ENCODE peak calls at places on chromosomes 4 and X, in ten cellular contexts. Q is fibroblast of lung, A is neural progenitor cell, O is OCI-LY7, N is PC-9, J is H9, C is IMR-90, Z is GM23248, Y is hepatocyte, P is PC-3. E is an unnamed sample.

GRCh38 chr4:150236626-150237025 is 158.4 kb downstream of the DCLK2 start:
- DNase-seq in Q (peak; percentile 52), A (no peak), O (no peak), N (no peak), J (no peak), C (peak; percentile 66), Z (peak; percentile 55), Y (no peak), P (peak; percentile 9), E (no peak)

GRCh38 chr4:152468408-152468807 is 67.5 kb downstream of the FBXW7 start:
- DNase-seq in Q (no peak), A (no peak), O (no peak), N (no peak), J (no peak), C (no peak), Z (no peak), Y (no peak), P (no peak), E (no peak)

GRCh38 chr4:19368800-19369199 is 882.9 kb upstream of the SLIT2 start:
- DNase-seq in Q (no peak), A (no peak), O (no peak), N (no peak), J (no peak), C (no peak), Z (peak; percentile 33), Y (no peak), P (no peak), E (no peak)

GRCh38 chr4:82639947-82640346 is 78.2 kb upstream of the TMEM150C start:
- DNase-seq in Q (no peak), A (no peak), O (no peak), N (no peak), J (no peak), C (no peak), Z (no peak), Y (no peak), P (no peak), E (no peak)

GRCh38 chr4:40283968-40284367 is 51.2 kb upstream of the CHRNA9 start:
- DNase-seq in Q (no peak), A (no peak), O (peak; percentile 63), N (no peak), J (no peak), C (no peak), Z (peak; percentile 49), Y (no peak), P (peak; percentile 82), E (peak; percentile 41)

GRCh38 chr4:4590496-4590895 is 48.6 kb upstream of the STX18 start:
- DNase-seq in Q (peak; percentile 28), A (no peak), O (no peak), N (no peak), J (no peak), C (peak; percentile 80), Z (peak; percentile 79), Y (no peak), P (peak; percentile 39), E (no peak)

GRCh38 chrX:53073115-53073581 is 9.0 kb upstream of the TSPYL2 start:
- DNase-seq in Q (no peak), A (peak; percentile 47), O (peak; percentile 28), N (no peak), J (no peak), C (no peak), Z (no peak), Y (no peak), P (no peak), E (no peak)

GRCh38 chrX:15988661-15989603 is 134.3 kb upstream of the AP1S2 start:
- DNase-seq in Q (peak; percentile 64), A (no peak), O (peak; percentile 37), N (no peak), J (no peak), C (peak; percentile 82), Z (peak; percentile 73), Y (peak; percentile 15), P (peak; percentile 53), E (peak; percentile 31)

GRCh38 chr4:181854142-181854541 is 389.1 kb upstream of the TENM3 start:
- DNase-seq in Q (no peak), A (no peak), O (no peak), N (no peak), J (no peak), C (no peak), Z (peak; percentile 1), Y (no peak), P (no peak), E (peak; percentile 85)

GRCh38 chr4:32203340-32203739 is 1483.2 kb downstream of the PCDH7 start:
- DNase-seq in Q (no peak), A (no peak), O (no peak), N (no peak), J (no peak), C (no peak), Z (no peak), Y (no peak), P (no peak), E (no peak)

DNA sequence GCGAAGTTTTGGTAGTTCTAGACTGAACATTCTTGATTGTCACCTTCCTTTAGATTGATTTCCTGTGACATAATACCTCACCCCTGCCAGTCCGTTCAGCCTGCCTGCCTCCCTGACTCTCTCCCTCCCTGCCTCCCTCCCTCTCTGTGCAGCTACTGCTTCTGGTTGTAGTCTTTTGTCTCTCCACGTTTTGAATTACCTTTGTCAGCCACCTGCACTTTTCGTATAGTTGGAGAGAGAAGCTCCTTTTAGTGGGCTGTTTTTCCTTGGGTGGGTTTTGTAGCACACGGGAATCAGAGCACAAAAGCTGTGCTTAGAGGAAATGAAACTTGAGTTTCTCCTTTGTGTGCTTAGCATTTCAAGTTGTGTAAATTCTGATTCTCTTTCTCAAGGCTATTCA is 32.6 kb upstream of the MSMO1 start:
- DNase-seq in Q (no peak), A (peak; percentile 32), O (peak; percentile 77), N (no peak), J (no peak), C (no peak), Z (no peak), Y (no peak), P (no peak), E (no peak)
- H3K27ac ChIP-seq in Q (no peak overlapping the region), A (no peak overlapping the region), O (peak overlapping the region; percentile 82), N (no peak overlapping the region), J (no peak overlapping the region), C (no peak overlapping the region), Z (no peak overlapping the region), Y (no peak overlapping the region), P (no peak overlapping the region), E (no peak overlapping the region)

GRCh38 chr4:179492260-179492844 is 2050.1 kb upstream of the AGA start:
- DNase-seq in Q (no peak), A (no peak), O (no peak), N (no peak), J (no peak), C (no peak), Z (no peak), Y (no peak), P (no peak), E (no peak)
- H2AFZ ChIP-seq in Q (no peak overlapping the region), A (no peak overlapping the region), O (no peak overlapping the region), N (no peak overlapping the region), J (no peak overlapping the region), C (no peak overlapping the region), Z (no peak overlapping the region), Y (no peak overlapping the region), P (no peak overlapping the region), E (no peak overlapping the region)

GRCh38 chr4:159669094-159669493 is 566.2 kb downstream of the RAPGEF2 start:
- DNase-seq in Q (no peak), A (no peak), O (no peak), N (no peak), J (no peak), C (no peak), Z (no peak), Y (no peak), P (no peak), E (no peak)

GRCh38 chr4:159673221-159673620 is 570.3 kb downstream of the RAPGEF2 start:
- DNase-seq in Q (no peak), A (no peak), O (no peak), N (no peak), J (no peak), C (no peak), Z (no peak), Y (no peak), P (no peak), E (no peak)

GRCh38 chr4:159677521-159677920 is 574.6 kb downstream of the RAPGEF2 start:
- DNase-seq in Q (no peak), A (no peak), O (no peak), N (peak; percentile 52), J (no peak), C (no peak), Z (no peak), Y (no peak), P (no peak), E (no peak)

DNA sequence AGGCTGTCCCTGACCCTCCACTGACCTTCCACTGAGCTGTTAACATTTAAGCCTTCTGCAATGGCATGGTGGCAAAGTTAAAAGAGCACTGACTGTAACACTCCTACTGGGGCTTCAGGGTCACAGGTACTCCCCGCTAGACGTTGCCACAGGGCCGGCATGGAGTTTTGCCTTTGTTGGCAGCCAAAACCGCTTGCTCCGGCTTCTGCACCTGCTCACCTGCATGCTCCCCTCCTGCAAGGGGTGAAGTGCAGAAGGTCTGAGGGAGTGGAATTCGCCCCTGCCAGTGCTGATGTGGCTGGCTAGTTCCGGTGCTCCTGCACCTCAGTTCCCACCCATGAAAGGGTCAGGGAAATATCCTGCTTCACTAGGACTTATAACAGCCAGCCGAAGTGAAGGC is 571.4 kb downstream of the RAPGEF2 start:
- DNase-seq in Q (no peak), A (no peak), O (no peak), N (no peak), J (no peak), C (no peak), Z (no peak), Y (no peak), P (no peak), E (no peak)
- H3K9me3 ChIP-seq in Q (no peaks in the 10 kb centered on the region), A (no peaks in the 10 kb centered on the region), O (no peaks in the 10 kb centered on the region), N (no peaks in the 10 kb centered on the region), J (no peaks in the 10 kb centered on the region), C (peaks cover 9% of the 10 kb centered on the region), Z (no peaks in the 10 kb centered on the region), Y (no peaks in the 10 kb centered on the region), P (no peaks in the 10 kb centered on the region), E (no peaks in the 10 kb centered on the region)

GRCh38 chr4:185831125-185831815 is 19.3 kb upstream of the SORBS2 start:
- DNase-seq in Q (no peak), A (no peak), O (no peak), N (no peak), J (no peak), C (no peak), Z (no peak), Y (no peak), P (peak; percentile 38), E (peak; percentile 33)
- H3K27ac ChIP-seq in Q (no peak overlapping the region), A (no peak overlapping the region), O (no peak overlapping the region), N (no peak overlapping the region), J (no peak overlapping the region), C (no peak overlapping the region), Z (no peak overlapping the region), Y (peak overlapping the region; percentile 41), P (no peak overlapping the region), E (no peak overlapping the region)

GRCh38 chr4:185847352-185848078 is 35.5 kb upstream of the SORBS2 start:
- DNase-seq in Q (peak; percentile 70), A (no peak), O (no peak), N (no peak), J (no peak), C (peak; percentile 73), Z (peak; percentile 91), Y (peak; percentile 60), P (peak; percentile 13), E (peak; percentile 73)
- H2AFZ ChIP-seq in Q (no peak overlapping the region), A (no peak overlapping the region), O (no peak overlapping the region), N (no peak overlapping the region), J (no peak overlapping the region), C (peak overlapping the region; percentile 48), Z (peak overlapping the region; percentile 12), Y (no peak overlapping the region), P (no peak overlapping the region), E (peak overlapping the region; percentile 87)

E was measured in mammary epithelial cell.